ENCODE peak calls at places on chromosomes 13 and 19, in six cellular contexts. V is transverse colon; E is frontal cortex; L is activated CD4-positive, alpha-beta T cell treated with anti-CD3 and anti-CD28 coated beads, Interleukin-2, amount 10 ng/mL, durations not matched to agents 7 days and 5 days; H is cardiac muscle cell; M is NCI-H1417. Z is an unnamed sample.

GRCh38 chr19:16801599-16801998 is 27.6 kb upstream of the SIN3B start:
- DNase-seq in M (no peak), V (no peak), L (no peak), H (peak), E (no peak), Z (peak)

GRCh38 chr13:66577358-66577757 is 652.8 kb downstream of the PCDH9 start:
- DNase-seq in V (no peak), L (no peak), E (no peak), M (no peak), H (no peak), Z (no peak)

GRCh38 chr19:12833418-12833746 is 997 bp downstream of the RTBDN start:
- DNase-seq in H (no peak), V (no peak), L (no peak), E (no peak), M (no peak), Z (no peak)

GRCh38 chr19:5719274-5719960 is 529 bp downstream of the LONP1 start:
- DNase-seq in H (no peak), V (no peak), E (no peak), L (peak), M (no peak), Z (no peak)

GRCh38 chr13:112880976-112881540 is 88.0 kb upstream of the MCF2L start:
- DNase-seq in E (no peak), M (no peak), L (no peak), V (no peak), H (no peak), Z (no peak)

GRCh38 chr13:23468811-23469210 is 35.3 kb upstream of the SACS start:
- DNase-seq in M (no peak), E (no peak), V (no peak), L (no peak), H (no peak), Z (no peak)

GRCh38 chr13:51995677-51996551 is 15.3 kb downstream of the ATP7B start:
- DNase-seq in V (peak), H (peak), E (no peak), L (no peak), M (no peak), Z (peak)

GRCh38 chr19:57317503-57317902 is 2.8 kb upstream of the ZNF543 start:
- DNase-seq in V (no peak), H (peak), M (no peak), E (no peak), L (no peak), Z (no peak)

GRCh38 chr19:44021221-44021620 is 4.0 kb upstream of the ZNF222 start:
- DNase-seq in E (no peak), H (no peak), L (no peak), M (no peak), V (no peak), Z (no peak)

GRCh38 chr13:94162289-94162688 is 317.2 kb downstream of the DCT start:
- DNase-seq in E (no peak), L (no peak), M (no peak), V (no peak), H (peak), Z (no peak)

Z was measured in Kasumi-1.